ENCODE peak calls at places on chromosomes 6 and 20, in eight cellular contexts. K, M, N, C, I, Y, T and F are unnamed samples.

GRCh38 chr6:20921533-20921932 is 387.3 kb downstream of the CDKAL1 start:
- DNase-seq in K (no peak), Y (no peak), I (no peak), M (no peak), N (no peak), C (no peak), T (no peak), F (no peak)

GRCh38 chr20:48631114-48632016 is 196.4 kb downstream of the PREX1 start:
- DNase-seq in T (no peak), I (peak; percentile 29), N (no peak), Y (peak; percentile 22), K (no peak), C (no peak), M (no peak), F (no peak)

GRCh38 chr6:157873735-157874344 is 50.8 kb downstream of the SNX9 start:
- DNase-seq in T (peak; percentile 40), K (peak; percentile 80), N (peak; percentile 58), M (peak; percentile 65), I (peak; percentile 49), C (peak; percentile 86), Y (peak; percentile 73), F (peak; percentile 45)

GRCh38 chr6:138814179-138814834 is 18.4 kb downstream of the ECT2L start:
- DNase-seq in C (no peak), K (no peak), I (no peak), N (no peak), Y (no peak), T (no peak), M (no peak), F (no peak)

GRCh38 chr20:52303281-52303950 is 111.8 kb upstream of the ZFP64 start:
- DNase-seq in T (no peak), N (no peak), M (no peak), I (no peak), K (no peak), C (no peak), Y (no peak), F (no peak)

GRCh38 chr20:1995531-1996310 is 1.9 kb upstream of the PDYN start:
- DNase-seq in N (no peak), Y (no peak), C (no peak), T (no peak), I (no peak), M (no peak), K (no peak), F (no peak)

GRCh38 chr20:51469578-51470520 is 72.7 kb downstream of the NFATC2 start:
- DNase-seq in K (no peak), N (no peak), M (no peak), I (no peak), Y (no peak), T (no peak), C (no peak), F (no peak)

GRCh38 chr6:144151010-144151727 is 852 bp downstream of the STX11 start:
- DNase-seq in N (peak; percentile 65), Y (peak; percentile 14), I (peak; percentile 33), K (no peak), T (no peak), C (no peak), M (no peak), F (no peak)

GRCh38 chr6:39934060-39934757 is at the start of gene MOCS1:
- DNase-seq in I (no peak), K (peak; percentile 45), N (peak; percentile 27), Y (peak; percentile 50), T (no peak), M (peak; percentile 58), C (peak; percentile 90), F (peak; percentile 54)

GRCh38 chr20:56826971-56827645 is 198.0 kb downstream of the TFAP2C start:
- DNase-seq in C (no peak), M (no peak), I (no peak), N (peak; percentile 82), T (no peak), Y (peak; percentile 3), K (no peak), F (no peak)

GRCh38 chr20:36658300-36658699 is 12.3 kb upstream of the SLA2 start:
- DNase-seq in N (no peak), K (no peak), M (no peak), T (no peak), I (peak; percentile 46), Y (no peak), C (no peak), F (no peak)

GRCh38 chr20:59134182-59134581 is 29.4 kb upstream of the ZNF831 start:
- DNase-seq in Y (no peak), C (no peak), T (no peak), N (no peak), M (no peak), K (no peak), I (no peak), F (no peak)

GRCh38 chr6:45930419-45931059 is 85.1 kb downstream of the CLIC5 start:
- DNase-seq in C (peak; percentile 73), K (peak; percentile 76), M (peak; percentile 72), N (peak; percentile 46), I (peak; percentile 57), Y (peak; percentile 71), T (peak; percentile 61), F (no peak)

GRCh38 chr6:89067796-89068195 is 12.8 kb upstream of the PNRC1 start:
- DNase-seq in K (no peak), C (no peak), T (no peak), M (no peak), Y (no peak), I (no peak), N (no peak), F (no peak)

GRCh38 chr6:47137073-47137472 is 94.9 kb upstream of the ADGRF1 start:
- DNase-seq in K (no peak), N (no peak), I (no peak), C (no peak), T (no peak), Y (no peak), M (no peak), F (no peak)

GRCh38 chr6:168666751-168667427 is 225.9 kb downstream of the SMOC2 start:
- DNase-seq in I (no peak), K (no peak), M (no peak), N (no peak), C (no peak), T (no peak), Y (no peak), F (no peak)

GRCh38 chr6:111874030-111874425 is 776 bp upstream of the FYN start:
- DNase-seq in C (no peak), M (no peak), Y (peak; percentile 29), N (no peak), T (no peak), I (no peak), K (no peak), F (no peak)

GRCh38 chr6:5744497-5744896 is 262.2 kb downstream of the NRN1 start:
- DNase-seq in K (no peak), Y (no peak), N (no peak), M (no peak), I (no peak), T (no peak), C (no peak), F (no peak)

GRCh38 chr6:64694356-64694755 is 1012.7 kb downstream of the EYS start:
- DNase-seq in M (no peak), C (no peak), Y (no peak), I (no peak), T (no peak), N (no peak), K (no peak), F (no peak)

GRCh38 chr20:3239026-3239866 is at the start of gene SLC4A11:
- DNase-seq in K (no peak), M (peak; percentile 22), Y (peak; percentile 59), C (peak; percentile 87), I (peak; percentile 84), N (no peak), T (no peak), F (no peak)

GRCh38 chr6:32529697-32530429 is at the start of gene HLA-DRB5:
- DNase-seq in N (no peak), Y (no peak), M (no peak), C (no peak), I (no peak), K (no peak), T (no peak), F (no peak)

GRCh38 chr6:122399348-122400120 is at the start of gene HSF2:
- DNase-seq in M (peak; percentile 78), Y (peak; percentile 100), K (peak; percentile 92), T (no peak), C (peak; percentile 99), I (peak; percentile 96), N (peak; percentile 99), F (peak; percentile 90)

GRCh38 chr6:27441001-27441400 is 31.9 kb downstream of the ZNF184 start:
- DNase-seq in I (no peak), M (no peak), C (no peak), K (no peak), Y (no peak), N (peak; percentile 55), T (no peak), F (no peak)

GRCh38 chr6:156556830-156557229 is 220.3 kb upstream of the ARID1B start:
- DNase-seq in I (peak; percentile 9), Y (no peak), C (no peak), T (no peak), M (no peak), K (no peak), N (no peak), F (no peak)

GRCh38 chr20:17917832-17918618 is 50.6 kb downstream of the SNX5 start:
- DNase-seq in K (no peak), M (no peak), Y (no peak), N (no peak), T (no peak), C (no peak), I (no peak), F (no peak)

GRCh38 chr6:70973591-70973990 is 16.7 kb upstream of the B3GAT2 start:
- DNase-seq in I (no peak), Y (no peak), N (no peak), M (no peak), K (no peak), C (no peak), T (no peak), F (no peak)

GRCh38 chr20:19660808-19661378 is 97.2 kb upstream of the RIN2 start:
- DNase-seq in N (no peak), C (no peak), Y (no peak), K (no peak), T (no peak), I (no peak), M (no peak), F (no peak)

GRCh38 chr6:95083506-95083905 is 493.8 kb upstream of the MANEA start:
- DNase-seq in K (no peak), I (no peak), M (no peak), T (no peak), Y (no peak), C (peak; percentile 29), N (no peak), F (no peak)

GRCh38 chr6:139029470-139030210 is 1.1 kb downstream of the ABRACL start:
- DNase-seq in K (peak; percentile 44), Y (peak; percentile 34), T (no peak), C (peak; percentile 45), N (peak; percentile 61), I (peak; percentile 42), M (peak; percentile 44), F (no peak)

GRCh38 chr6:15426395-15426794 is 180.5 kb downstream of the JARID2 start:
- DNase-seq in N (no peak), C (no peak), M (no peak), K (no peak), T (no peak), Y (no peak), I (no peak), F (no peak)

GRCh38 chr20:34037121-34037520 is 43.4 kb downstream of the RALY start:
- DNase-seq in N (no peak), Y (no peak), I (no peak), K (no peak), T (no peak), M (no peak), C (no peak), F (no peak)

GRCh38 chr6:45044510-45045252 is 283.4 kb upstream of the RUNX2 start:
- DNase-seq in T (no peak), Y (no peak), K (no peak), C (no peak), M (no peak), N (no peak), I (no peak), F (no peak)